ENCODE peak calls at places on chromosomes 3 and 15, in eight cellular contexts. H is activated CD8-positive, alpha-beta memory T cell treated with anti-CD3 and anti-CD28 coated beads for 4 hours; R is astrocyte of the cerebellum; X is DND-41; S is head of caudate nucleus; D is NT2/D1; U is foreskin fibroblast; O is AG10803. F is an unnamed sample.

GRCh38 chr3:14175383-14176037 is 2.9 kb downstream of the XPC start:
- DNase-seq in H (no peak), R (peak; percentile 29), X (peak; percentile 83), S (no peak), D (no peak), U (peak; percentile 46), O (peak; percentile 78), F (peak; percentile 28)

GRCh38 chr15:74351639-74352038 is 15.8 kb downstream of the CYP11A1 start:
- DNase-seq in H (no peak), R (no peak), X (no peak), S (no peak), D (no peak), U (no peak), O (no peak), F (no peak)

GRCh38 chr3:62376906-62377865 is 3.8 kb upstream of the FEZF2 start:
- DNase-seq in H (no peak), R (no peak), X (no peak), S (no peak), D (no peak), U (no peak), O (no peak), F (no peak)

GRCh38 chr15:75127186-75127585 is 74.5 kb upstream of the C15orf39 start:
- DNase-seq in H (no peak), R (no peak), X (no peak), S (no peak), D (no peak), U (no peak), O (no peak), F (no peak)

GRCh38 chr3:10505050-10505790 is at the start of gene ATP2B2:
- DNase-seq in H (no peak), R (no peak), X (peak; percentile 39), S (peak; percentile 53), D (peak; percentile 13), U (peak; percentile 35), O (no peak), F (peak; percentile 7)

GRCh38 chr3:117170112-117170511 is 460.5 kb downstream of the TUSC7 start:
- DNase-seq in H (no peak), R (no peak), X (no peak), S (no peak), D (no peak), U (no peak), O (no peak), F (no peak)

GRCh38 chr3:150237490-150237889 is 170.6 kb upstream of the TSC22D2 start:
- DNase-seq in H (no peak), R (no peak), X (no peak), S (no peak), D (no peak), U (peak; percentile 49), O (peak; percentile 73), F (no peak)

GRCh38 chr3:27939940-27940339 is 217.8 kb upstream of the EOMES start:
- DNase-seq in H (no peak), R (no peak), X (no peak), S (no peak), D (peak; percentile 55), U (peak; percentile 40), O (peak; percentile 61), F (no peak)

GRCh38 chr15:51982013-51982769 is 10.6 kb upstream of the LEO1 start:
- DNase-seq in H (no peak), R (peak; percentile 54), X (peak; percentile 86), S (peak; percentile 10), D (no peak), U (peak; percentile 87), O (peak; percentile 83), F (peak; percentile 5)

GRCh38 chr3:111326144-111326995 is 215.6 kb upstream of the CD96 start:
- DNase-seq in H (no peak), R (peak; percentile 50), X (peak; percentile 70), S (no peak), D (no peak), U (peak; percentile 84), O (peak; percentile 97), F (no peak)

GRCh38 chr3:172107403-172107802 is 68.0 kb downstream of the FNDC3B start:
- DNase-seq in H (peak; percentile 30), R (no peak), X (peak; percentile 50), S (no peak), D (no peak), U (peak; percentile 47), O (peak; percentile 42), F (peak; percentile 38)

GRCh38 chr3:179528786-179529185 is 33.9 kb upstream of the ACTL6A start:
- DNase-seq in H (no peak), R (no peak), X (no peak), S (no peak), D (no peak), U (peak; percentile 32), O (no peak), F (no peak)

GRCh38 chr3:72657666-72658065 is 190.6 kb downstream of the SHQ1 start:
- DNase-seq in H (peak; percentile 0), R (peak; percentile 54), X (peak; percentile 80), S (no peak), D (no peak), U (no peak), O (no peak), F (peak; percentile 44)

GRCh38 chr3:186386883-186387560 is 25.0 kb upstream of the DGKG start:
- DNase-seq in H (no peak), R (no peak), X (no peak), S (no peak), D (no peak), U (no peak), O (no peak), F (no peak)

GRCh38 chr3:143070977-143071551 is 48.5 kb upstream of the CHST2 start:
- DNase-seq in H (no peak), R (peak; percentile 42), X (no peak), S (no peak), D (peak; percentile 89), U (peak; percentile 89), O (peak; percentile 97), F (no peak)

GRCh38 chr3:157939166-157939565 is 167.1 kb downstream of the SHOX2 start:
- DNase-seq in H (no peak), R (no peak), X (no peak), S (no peak), D (no peak), U (no peak), O (no peak), F (no peak)

GRCh38 chr15:25563571-25563970 is 124.7 kb upstream of the UBE3A start:
- DNase-seq in H (no peak), R (no peak), X (no peak), S (no peak), D (peak; percentile 22), U (no peak), O (no peak), F (no peak)

GRCh38 chr3:188241072-188241471 is 87.1 kb downstream of the LPP start:
- DNase-seq in H (no peak), R (no peak), X (no peak), S (peak; percentile 24), D (no peak), U (peak; percentile 73), O (peak; percentile 51), F (no peak)

GRCh38 chr15:75705854-75706681 is 6.6 kb downstream of the CSPG4 start:
- DNase-seq in H (no peak), R (no peak), X (no peak), S (no peak), D (no peak), U (no peak), O (no peak), F (no peak)

GRCh38 chr3:150545419-150546225 is 674 bp downstream of the SERP1 start:
- DNase-seq in H (peak; percentile 20), R (no peak), X (peak; percentile 57), S (peak; percentile 61), D (no peak), U (no peak), O (peak; percentile 20), F (peak; percentile 50)

GRCh38 chr3:104956620-104957345 is 409.9 kb upstream of the ALCAM start:
- DNase-seq in H (no peak), R (no peak), X (no peak), S (no peak), D (no peak), U (no peak), O (no peak), F (no peak)

GRCh38 chr3:188151438-188151837 is 2.5 kb upstream of the LPP start:
- DNase-seq in H (no peak), R (no peak), X (no peak), S (no peak), D (no peak), U (no peak), O (peak; percentile 24), F (no peak)

GRCh38 chr3:197545111-197545510 is 10.7 kb downstream of the BDH1 start:
- DNase-seq in H (no peak), R (no peak), X (no peak), S (no peak), D (no peak), U (no peak), O (no peak), F (no peak)

GRCh38 chr15:68143129-68143528 is 62.0 kb downstream of the CALML4 start:
- DNase-seq in H (no peak), R (no peak), X (no peak), S (no peak), D (no peak), U (no peak), O (no peak), F (no peak)

GRCh38 chr15:85006201-85006600 is 24.5 kb downstream of the PDE8A start:
- DNase-seq in H (no peak), R (no peak), X (no peak), S (no peak), D (no peak), U (no peak), O (no peak), F (no peak)

GRCh38 chr3:177776656-177777055 is 579.4 kb upstream of the TBL1XR1 start:
- DNase-seq in H (no peak), R (peak; percentile 98), X (no peak), S (no peak), D (no peak), U (peak; percentile 53), O (peak; percentile 55), F (no peak)

GRCh38 chr15:26157081-26157480 is 294.0 kb upstream of the ATP10A start:
- DNase-seq in H (no peak), R (no peak), X (no peak), S (no peak), D (no peak), U (no peak), O (no peak), F (no peak)

GRCh38 chr15:39177561-39177960 is 403.3 kb upstream of the THBS1 start:
- DNase-seq in H (no peak), R (no peak), X (no peak), S (no peak), D (no peak), U (no peak), O (no peak), F (no peak)

GRCh38 chr3:38396239-38396638 is 49.7 kb downstream of the XYLB start:
- DNase-seq in H (no peak), R (no peak), X (no peak), S (no peak), D (no peak), U (no peak), O (no peak), F (no peak)

GRCh38 chr15:41873711-41874110 is 20.1 kb downstream of the SPTBN5 start:
- DNase-seq in H (no peak), R (no peak), X (no peak), S (no peak), D (no peak), U (no peak), O (no peak), F (no peak)

GRCh38 chr3:17852217-17852616 is 109.8 kb upstream of the TBC1D5 start:
- DNase-seq in H (no peak), R (no peak), X (peak; percentile 18), S (no peak), D (no peak), U (no peak), O (no peak), F (no peak)